ENCODE peak calls at places on chromosome 5, in six cellular contexts. One of them, this sample, is unnamed.
A peak's percentile ranks its signal among the peaks of the same experiment; 100 is the strongest.

GRCh38 chr5:100706796-100707195 is 171.6 kb downstream of the FAM174A start:
- DNase-seq in HuH-7.5: no peak
- DNase-seq in CMK: no peak
- DNase-seq in NCI-H1417: peak; percentile 11
- DNase-seq in SJSA1: no peak
- DNase-seq in cardiac muscle cell: no peak
- DNase-seq in this sample: no peak

GRCh38 chr5:54404568-54404967 is 50.9 kb upstream of the HSPB3 start:
- DNase-seq in HuH-7.5: no peak
- DNase-seq in CMK: no peak
- DNase-seq in NCI-H1417: peak; percentile 15
- DNase-seq in SJSA1: peak; percentile 28
- DNase-seq in cardiac muscle cell: no peak
- DNase-seq in this sample: no peak

GRCh38 chr5:5473224-5473623 is 50.7 kb downstream of the ICE1 start:
- DNase-seq in HuH-7.5: no peak
- DNase-seq in CMK: no peak
- DNase-seq in NCI-H1417: no peak
- DNase-seq in SJSA1: no peak
- DNase-seq in cardiac muscle cell: no peak
- DNase-seq in this sample: no peak

GRCh38 chr5:176697267-176697928 is 50.1 kb downstream of the TSPAN17 start:
- DNase-seq in HuH-7.5: no peak
- DNase-seq in CMK: no peak
- DNase-seq in NCI-H1417: peak; percentile 11
- DNase-seq in SJSA1: no peak
- DNase-seq in cardiac muscle cell: no peak
- DNase-seq in this sample: no peak

GRCh38 chr5:55022454-55022853 is 1.6 kb upstream of the GZMK start:
- DNase-seq in HuH-7.5: no peak
- DNase-seq in CMK: no peak
- DNase-seq in NCI-H1417: no peak
- DNase-seq in SJSA1: no peak
- DNase-seq in cardiac muscle cell: no peak
- DNase-seq in this sample: no peak

GRCh38 chr5:64074533-64074932 is 91.1 kb upstream of the RNF180 start:
- DNase-seq in HuH-7.5: peak; percentile 7
- DNase-seq in CMK: peak; percentile 1
- DNase-seq in NCI-H1417: peak; percentile 59
- DNase-seq in SJSA1: no peak
- DNase-seq in cardiac muscle cell: peak; percentile 58
- DNase-seq in this sample: no peak

GRCh38 chr5:132526290-132526973 is 16.9 kb downstream of the IL5 start:
- DNase-seq in HuH-7.5: peak; percentile 23
- DNase-seq in CMK: peak; percentile 30
- DNase-seq in NCI-H1417: peak; percentile 70
- DNase-seq in SJSA1: peak; percentile 78
- DNase-seq in cardiac muscle cell: peak; percentile 66
- DNase-seq in this sample: peak; percentile 52

GRCh38 chr5:168165221-168165965 is 126.1 kb upstream of the WWC1 start:
- DNase-seq in HuH-7.5: no peak
- DNase-seq in CMK: no peak
- DNase-seq in NCI-H1417: peak; percentile 80
- DNase-seq in SJSA1: peak; percentile 22
- DNase-seq in cardiac muscle cell: no peak
- DNase-seq in this sample: no peak

GRCh38 chr5:543755-544674 is 19.8 kb upstream of the SLC9A3 start:
- DNase-seq in HuH-7.5: no peak
- DNase-seq in CMK: peak; percentile 83
- DNase-seq in NCI-H1417: no peak
- DNase-seq in SJSA1: no peak
- DNase-seq in cardiac muscle cell: no peak
- DNase-seq in this sample: peak; percentile 58

GRCh38 chr5:11385901-11386293 is 518.3 kb downstream of the CTNND2 start:
- DNase-seq in HuH-7.5: no peak
- DNase-seq in CMK: no peak
- DNase-seq in NCI-H1417: peak; percentile 69
- DNase-seq in SJSA1: no peak
- DNase-seq in cardiac muscle cell: no peak
- DNase-seq in this sample: no peak

GRCh38 chr5:345404-346195 is 24.1 kb downstream of the AHRR start:
- DNase-seq in HuH-7.5: no peak
- DNase-seq in CMK: no peak
- DNase-seq in NCI-H1417: peak; percentile 17
- DNase-seq in SJSA1: no peak
- DNase-seq in cardiac muscle cell: no peak
- DNase-seq in this sample: no peak

GRCh38 chr5:56751914-56752313 is 63.4 kb upstream of the MAP3K1 start:
- DNase-seq in HuH-7.5: no peak
- DNase-seq in CMK: no peak
- DNase-seq in NCI-H1417: no peak
- DNase-seq in SJSA1: no peak
- DNase-seq in cardiac muscle cell: no peak
- DNase-seq in this sample: no peak

GRCh38 chr5:177468329-177469058 is 4.9 kb downstream of the DBN1 start:
- DNase-seq in HuH-7.5: no peak
- DNase-seq in CMK: no peak
- DNase-seq in NCI-H1417: no peak
- DNase-seq in SJSA1: no peak
- DNase-seq in cardiac muscle cell: no peak
- DNase-seq in this sample: no peak

GRCh38 chr5:64811050-64811640 is 42.4 kb downstream of the CWC27 start:
- DNase-seq in HuH-7.5: no peak
- DNase-seq in CMK: peak; percentile 14
- DNase-seq in NCI-H1417: peak; percentile 69
- DNase-seq in SJSA1: peak; percentile 16
- DNase-seq in cardiac muscle cell: peak; percentile 59
- DNase-seq in this sample: no peak

GRCh38 chr5:65696892-65697291 is 25.0 kb downstream of the SGTB start:
- DNase-seq in HuH-7.5: no peak
- DNase-seq in CMK: no peak
- DNase-seq in NCI-H1417: no peak
- DNase-seq in SJSA1: no peak
- DNase-seq in cardiac muscle cell: no peak
- DNase-seq in this sample: no peak

GRCh38 chr5:38373733-38374132 is 115.4 kb downstream of the EGFLAM start:
- DNase-seq in HuH-7.5: no peak
- DNase-seq in CMK: no peak
- DNase-seq in NCI-H1417: no peak
- DNase-seq in SJSA1: no peak
- DNase-seq in cardiac muscle cell: no peak
- DNase-seq in this sample: no peak

GRCh38 chr5:56356121-56356875 is 123.2 kb upstream of the ANKRD55 start:
- DNase-seq in HuH-7.5: no peak
- DNase-seq in CMK: no peak
- DNase-seq in NCI-H1417: peak; percentile 2
- DNase-seq in SJSA1: no peak
- DNase-seq in cardiac muscle cell: no peak
- DNase-seq in this sample: no peak

GRCh38 chr5:107726896-107727295 is 56.2 kb upstream of the EFNA5 start:
- DNase-seq in HuH-7.5: no peak
- DNase-seq in CMK: no peak
- DNase-seq in NCI-H1417: no peak
- DNase-seq in SJSA1: no peak
- DNase-seq in cardiac muscle cell: no peak
- DNase-seq in this sample: no peak

GRCh38 chr5:140311011-140311467 is 8.1 kb upstream of the PFDN1 start:
- DNase-seq in HuH-7.5: no peak
- DNase-seq in CMK: no peak
- DNase-seq in NCI-H1417: no peak
- DNase-seq in SJSA1: peak; percentile 85
- DNase-seq in cardiac muscle cell: no peak
- DNase-seq in this sample: no peak

GRCh38 chr5:72472031-72472430 is 35.2 kb downstream of the ZNF366 start:
- DNase-seq in HuH-7.5: no peak
- DNase-seq in CMK: no peak
- DNase-seq in NCI-H1417: no peak
- DNase-seq in SJSA1: no peak
- DNase-seq in cardiac muscle cell: no peak
- DNase-seq in this sample: no peak

GRCh38 chr5:32506809-32507208 is 62.3 kb upstream of the ZFR start:
- DNase-seq in HuH-7.5: no peak
- DNase-seq in CMK: no peak
- DNase-seq in NCI-H1417: no peak
- DNase-seq in SJSA1: no peak
- DNase-seq in cardiac muscle cell: no peak
- DNase-seq in this sample: no peak

GRCh38 chr5:55577353-55578060 is 42.7 kb upstream of the PLPP1 start:
- DNase-seq in HuH-7.5: no peak
- DNase-seq in CMK: no peak
- DNase-seq in NCI-H1417: no peak
- DNase-seq in SJSA1: no peak
- DNase-seq in cardiac muscle cell: no peak
- DNase-seq in this sample: no peak

GRCh38 chr5:33725846-33726245 is 165.9 kb downstream of the ADAMTS12 start:
- DNase-seq in HuH-7.5: no peak
- DNase-seq in CMK: no peak
- DNase-seq in NCI-H1417: no peak
- DNase-seq in SJSA1: no peak
- DNase-seq in cardiac muscle cell: no peak
- DNase-seq in this sample: no peak

GRCh38 chr5:176860381-176860780 is 38.8 kb downstream of the HK3 start:
- DNase-seq in HuH-7.5: no peak
- DNase-seq in CMK: no peak
- DNase-seq in NCI-H1417: no peak
- DNase-seq in SJSA1: no peak
- DNase-seq in cardiac muscle cell: no peak
- DNase-seq in this sample: no peak

GRCh38 chr5:115986358-115986757 is 24.1 kb downstream of the LVRN start:
- DNase-seq in HuH-7.5: no peak
- DNase-seq in CMK: no peak
- DNase-seq in NCI-H1417: no peak
- DNase-seq in SJSA1: no peak
- DNase-seq in cardiac muscle cell: no peak
- DNase-seq in this sample: no peak

GRCh38 chr5:172546196-172546595 is 91.9 kb upstream of the SH3PXD2B start:
- DNase-seq in HuH-7.5: no peak
- DNase-seq in CMK: no peak
- DNase-seq in NCI-H1417: no peak
- DNase-seq in SJSA1: no peak
- DNase-seq in cardiac muscle cell: no peak
- DNase-seq in this sample: no peak

GRCh38 chr5:68315679-68316271 is 100.2 kb downstream of the PIK3R1 start:
- DNase-seq in HuH-7.5: no peak
- DNase-seq in CMK: no peak
- DNase-seq in NCI-H1417: no peak
- DNase-seq in SJSA1: no peak
- DNase-seq in cardiac muscle cell: no peak
- DNase-seq in this sample: peak; percentile 19

GRCh38 chr5:122192883-122193496 is 63.6 kb downstream of the ZNF474 start:
- DNase-seq in HuH-7.5: no peak
- DNase-seq in CMK: no peak
- DNase-seq in NCI-H1417: peak; percentile 79
- DNase-seq in SJSA1: peak; percentile 64
- DNase-seq in cardiac muscle cell: peak; percentile 85
- DNase-seq in this sample: no peak

GRCh38 chr5:102554092-102554491 is 55.3 kb upstream of the SLCO6A1 start:
- DNase-seq in HuH-7.5: no peak
- DNase-seq in CMK: no peak
- DNase-seq in NCI-H1417: no peak
- DNase-seq in SJSA1: peak; percentile 48
- DNase-seq in cardiac muscle cell: no peak
- DNase-seq in this sample: no peak

GRCh38 chr5:135426102-135427082 is 20.8 kb downstream of the DCANP1 start:
- DNase-seq in HuH-7.5: peak; percentile 38
- DNase-seq in CMK: peak; percentile 40
- DNase-seq in NCI-H1417: peak; percentile 68
- DNase-seq in SJSA1: peak; percentile 54
- DNase-seq in cardiac muscle cell: peak; percentile 76
- DNase-seq in this sample: peak; percentile 13

GRCh38 chr5:136062563-136063274 is 33.9 kb downstream of the TGFBI start:
- DNase-seq in HuH-7.5: no peak
- DNase-seq in CMK: peak; percentile 9
- DNase-seq in NCI-H1417: peak; percentile 57
- DNase-seq in SJSA1: peak; percentile 48
- DNase-seq in cardiac muscle cell: peak; percentile 27
- DNase-seq in this sample: no peak

GRCh38 chr5:156835905-156836304 is 14.2 kb upstream of the PPP1R2B start:
- DNase-seq in HuH-7.5: no peak
- DNase-seq in CMK: no peak
- DNase-seq in NCI-H1417: peak; percentile 12
- DNase-seq in SJSA1: no peak
- DNase-seq in cardiac muscle cell: no peak
- DNase-seq in this sample: no peak

GRCh38 chr5:93193756-93194155 is 387.3 kb downstream of the NR2F1-AS1 start:
- DNase-seq in HuH-7.5: no peak
- DNase-seq in CMK: no peak
- DNase-seq in NCI-H1417: no peak
- DNase-seq in SJSA1: peak; percentile 31
- DNase-seq in cardiac muscle cell: no peak
- DNase-seq in this sample: no peak

GRCh38 chr5:168088415-168089165 is 202.9 kb upstream of the WWC1 start:
- DNase-seq in HuH-7.5: no peak
- DNase-seq in CMK: no peak
- DNase-seq in NCI-H1417: no peak
- DNase-seq in SJSA1: no peak
- DNase-seq in cardiac muscle cell: no peak
- DNase-seq in this sample: no peak

GRCh38 chr5:53031695-53032096 is 42.5 kb downstream of the ITGA2 start:
- DNase-seq in HuH-7.5: peak; percentile 9
- DNase-seq in CMK: no peak
- DNase-seq in NCI-H1417: peak; percentile 15
- DNase-seq in SJSA1: peak; percentile 89
- DNase-seq in cardiac muscle cell: peak; percentile 38
- DNase-seq in this sample: no peak

GRCh38 chr5:103669615-103670014 is 107.0 kb upstream of the NUDT12 start:
- DNase-seq in HuH-7.5: no peak
- DNase-seq in CMK: no peak
- DNase-seq in NCI-H1417: peak; percentile 86
- DNase-seq in SJSA1: no peak
- DNase-seq in cardiac muscle cell: no peak
- DNase-seq in this sample: no peak

GRCh38 chr5:5424736-5425135 is 2.3 kb downstream of the ICE1 start:
- DNase-seq in HuH-7.5: no peak
- DNase-seq in CMK: no peak
- DNase-seq in NCI-H1417: no peak
- DNase-seq in SJSA1: peak; percentile 40
- DNase-seq in cardiac muscle cell: no peak
- DNase-seq in this sample: no peak

This sample was measured in memory B cell.